ENCODE peak calls at places on chromosomes 4 and X, in ten cellular contexts. U, J, M, N, K, D, I, C, V and Y are unnamed samples.
A peak's percentile ranks its signal among the peaks of the same experiment; 100 is the strongest.

GRCh38 chrX:1468250-1468772 is 15.6 kb upstream of the ASMTL start:
- DNase-seq in U (peak; percentile 46), J (no peak), M (peak; percentile 67), N (peak; percentile 37), K (peak; percentile 16), D (peak; percentile 84), I (peak; percentile 70), C (peak; percentile 23), V (no peak), Y (peak; percentile 71)

GRCh38 chrX:47093248-47093647 is 15.0 kb downstream of the RGN start:
- DNase-seq in U (no peak), J (no peak), M (no peak), N (no peak), K (no peak), D (no peak), I (peak; percentile 17), C (no peak), V (peak; percentile 39), Y (no peak)

GRCh38 chr4:88275516-88275915 is 8.8 kb downstream of the PPM1K start:
- DNase-seq in U (no peak), J (no peak), M (no peak), N (no peak), K (no peak), D (no peak), I (peak; percentile 16), C (no peak), V (no peak), Y (no peak)

GRCh38 chrX:47610506-47610905 is 9.2 kb downstream of the SYN1 start:
- DNase-seq in U (no peak), J (no peak), M (no peak), N (no peak), K (no peak), D (no peak), I (no peak), C (no peak), V (no peak), Y (no peak)

GRCh38 chr4:165368114-165368513 is 10.7 kb upstream of the CPE start:
- DNase-seq in U (no peak), J (no peak), M (no peak), N (no peak), K (no peak), D (no peak), I (no peak), C (no peak), V (no peak), Y (no peak)

GRCh38 chr4:929970-930625 is 2.0 kb downstream of the GAK start:
- DNase-seq in U (peak; percentile 40), J (no peak), M (no peak), N (no peak), K (no peak), D (no peak), I (no peak), C (no peak), V (no peak), Y (no peak)

GRCh38 chr4:4801013-4801412 is 58.5 kb upstream of the MSX1 start:
- DNase-seq in U (no peak), J (no peak), M (no peak), N (no peak), K (no peak), D (no peak), I (no peak), C (no peak), V (no peak), Y (no peak)

GRCh38 chr4:32010221-32010620 is 1290.1 kb downstream of the PCDH7 start:
- DNase-seq in U (no peak), J (no peak), M (no peak), N (no peak), K (no peak), D (no peak), I (no peak), C (no peak), V (no peak), Y (no peak)

GRCh38 chrX:39936886-39937770 is 160.6 kb downstream of the BCOR start:
- DNase-seq in U (no peak), J (no peak), M (no peak), N (no peak), K (no peak), D (peak; percentile 25), I (peak; percentile 17), C (no peak), V (no peak), Y (no peak)

GRCh38 chr4:98584265-98584664 is 74.1 kb downstream of the TSPAN5 start:
- DNase-seq in U (no peak), J (no peak), M (no peak), N (no peak), K (no peak), D (no peak), I (no peak), C (no peak), V (no peak), Y (no peak)

GRCh38 chr4:175511861-175512260 is 300.2 kb downstream of the GPM6A start:
- DNase-seq in U (no peak), J (no peak), M (no peak), N (no peak), K (no peak), D (no peak), I (no peak), C (no peak), V (no peak), Y (no peak)

GRCh38 chr4:175504316-175504715 is 307.7 kb downstream of the GPM6A start:
- DNase-seq in U (no peak), J (no peak), M (no peak), N (no peak), K (no peak), D (no peak), I (no peak), C (no peak), V (no peak), Y (no peak)

GRCh38 chr4:175514174-175514573 is 297.9 kb downstream of the GPM6A start:
- DNase-seq in U (no peak), J (no peak), M (no peak), N (no peak), K (no peak), D (no peak), I (no peak), C (no peak), V (no peak), Y (no peak)

DNA sequence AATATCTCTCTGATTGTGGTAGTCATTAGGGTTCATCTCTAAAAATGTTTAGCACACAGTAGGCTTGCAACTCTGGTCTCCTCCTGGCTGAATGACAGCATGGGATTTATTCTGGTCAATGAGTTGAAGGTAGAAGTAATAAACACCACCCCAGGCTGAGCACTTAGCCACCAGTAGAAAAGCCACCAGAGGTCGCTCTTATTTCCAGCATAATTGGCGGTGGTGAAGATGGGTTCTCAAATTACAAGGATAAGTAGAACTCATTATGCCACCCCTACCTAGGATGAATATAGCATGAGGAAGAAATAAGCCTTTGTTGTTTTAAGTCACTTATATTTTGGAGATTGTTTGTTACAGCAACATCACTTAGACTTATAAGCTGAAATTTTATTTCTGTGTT is 302.7 kb downstream of the GPM6A start:
- DNase-seq in U (no peak), J (no peak), M (no peak), N (no peak), K (no peak), D (no peak), I (no peak), C (no peak), V (peak; percentile 14), Y (no peak)
- TF ChIP-seq CTCF in U (no peak), J (no peak), M (no peak), N (no peak), K (no peak), D (no peak), I (peak; percentile 12), C (peak; percentile 46), V (no peak), Y (no peak)

DNA sequence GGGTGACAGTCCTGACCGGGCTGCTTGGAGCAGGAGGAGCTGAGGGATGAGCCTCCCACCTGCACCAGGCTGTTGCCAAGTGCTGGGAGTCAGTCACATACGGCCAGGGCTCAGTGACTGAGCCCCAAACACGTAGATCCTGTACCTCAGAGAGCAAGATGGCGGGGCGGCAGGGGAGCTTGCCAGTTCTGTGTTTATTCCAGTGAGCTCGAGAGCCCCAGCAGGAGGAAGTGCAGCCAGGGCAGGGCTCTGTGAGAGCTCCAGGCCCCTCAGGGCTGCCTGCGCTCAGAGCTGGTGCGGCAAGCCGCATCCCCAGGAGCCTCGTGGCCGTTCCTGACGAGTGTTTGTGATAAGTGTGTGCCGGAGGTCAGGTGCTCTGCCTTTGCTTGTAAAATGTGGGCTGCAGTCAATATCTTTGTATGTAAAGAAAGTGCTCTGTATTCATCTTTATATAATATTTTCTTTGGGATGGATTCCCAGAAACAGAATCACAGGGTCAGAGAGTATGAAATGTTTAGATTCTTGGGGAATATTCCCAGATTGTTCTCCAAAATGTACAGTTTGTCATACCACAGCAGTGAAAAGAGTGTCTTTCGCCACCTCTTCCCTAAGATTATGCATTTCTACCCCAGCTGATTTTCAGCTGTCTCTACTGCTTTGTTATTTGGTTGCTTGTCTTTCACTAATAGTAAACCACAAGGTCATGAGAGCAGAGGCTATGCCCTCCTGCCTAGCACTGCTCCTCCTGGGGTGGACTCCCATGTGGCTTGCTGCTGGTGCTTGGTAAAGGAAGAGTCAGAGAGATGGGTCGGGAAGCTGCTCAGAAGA is 50.3 kb downstream of the NELFA start:
- DNase-seq in U (no peak), J (no peak), M (no peak), N (no peak), K (no peak), D (no peak), I (no peak), C (no peak), V (no peak), Y (no peak)
- TF ChIP-seq CTCF in U (no peak), J (no peak), M (no peak), N (no peak), K (no peak), D (no peak), I (no peak), C (no peak), V (no peak), Y (no peak)

DNA sequence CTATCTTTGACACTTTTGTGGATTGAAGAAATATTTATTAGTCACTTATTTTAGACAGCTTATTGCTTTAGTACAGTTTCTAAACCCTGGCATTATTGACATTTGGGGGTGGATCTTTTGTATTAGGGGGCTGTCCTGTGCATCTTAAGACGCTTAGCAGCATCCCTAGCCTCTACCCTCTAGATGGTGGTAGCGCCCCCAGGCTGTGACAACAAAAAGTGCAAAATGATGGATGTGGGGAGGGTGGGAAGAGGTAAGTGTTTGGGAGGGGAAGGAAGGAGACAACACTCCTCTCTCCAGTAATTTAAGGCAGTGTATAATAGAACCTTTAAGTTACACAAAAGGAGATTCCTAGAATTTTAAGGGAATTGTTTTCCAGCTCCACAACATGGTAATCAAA is 1210.6 kb downstream of the C4orf33 start:
- DNase-seq in U (no peak), J (no peak), M (no peak), N (no peak), K (no peak), D (no peak), I (no peak), C (no peak), V (no peak), Y (no peak)
- TF ChIP-seq CTCF in U (no peak), J (no peak), M (no peak), N (no peak), K (no peak), D (no peak), I (no peak), C (no peak), V (no peak), Y (no peak)

DNA sequence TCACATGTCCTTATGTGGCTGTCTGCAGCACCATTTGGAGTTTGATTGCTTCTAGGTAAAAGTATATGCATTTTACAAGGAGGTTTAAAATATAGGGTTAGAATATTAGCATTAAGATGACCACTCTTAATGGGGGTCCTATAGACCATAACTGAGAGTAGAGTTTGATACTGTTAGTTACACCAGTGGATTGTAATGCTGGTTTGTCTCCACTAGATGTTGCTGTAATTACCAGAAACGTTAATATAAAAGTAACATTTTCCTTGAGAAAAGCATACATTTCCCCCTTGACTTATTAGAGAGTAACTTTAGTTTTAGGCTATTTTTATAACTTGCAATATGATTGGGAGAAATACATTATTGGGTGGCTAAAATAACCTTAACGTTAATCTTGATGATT is 93.0 kb downstream of the ZXDA start:
- DNase-seq in U (no peak), J (no peak), M (no peak), N (no peak), K (no peak), D (no peak), I (no peak), C (no peak), V (no peak), Y (no peak)
- TF ChIP-seq CTCF in U (no peak), J (peak; percentile 48), M (no peak), N (no peak), K (no peak), D (no peak), I (peak; percentile 6), C (peak; percentile 16), V (peak; percentile 47), Y (no peak)